ENCODE peak calls at places on chromosomes 5 and 9, in nine cellular contexts. T is fibroblast of lung; V is NAMALWA; K is BJ; Y is ecto neural progenitor cell; Q is HEK293T; E is KBM-7; G is CD8-positive, alpha-beta T cell; L is GM12891. A is an unnamed sample.

GRCh38 chr5:65812648-65813047 is 90.6 kb downstream of the NLN start:
- DNase-seq in T (no peak), V (no peak), K (no peak), Y (no peak), Q (no peak), E (no peak), G (no peak), L (no peak), A (no peak)

GRCh38 chr9:33524431-33524947 is 438 bp downstream of the ANKRD18B start:
- DNase-seq in T (no peak), V (peak), K (no peak), Y (peak), Q (peak), E (peak), G (no peak), L (no peak), A (no peak)

GRCh38 chr5:116546033-116546742 is 28.4 kb downstream of the SEMA6A start:
- DNase-seq in T (no peak), V (no peak), K (no peak), Y (no peak), Q (no peak), E (no peak), G (no peak), L (no peak), A (no peak)

GRCh38 chr5:177233802-177234201 is 69.7 kb downstream of the RAB24 start:
- DNase-seq in T (no peak), V (no peak), K (no peak), Y (no peak), Q (no peak), E (no peak), G (no peak), L (no peak), A (no peak)

GRCh38 chr5:175678074-175678473 is 20.2 kb downstream of the HRH2 start:
- DNase-seq in T (no peak), V (no peak), K (no peak), Y (no peak), Q (no peak), E (no peak), G (no peak), L (no peak), A (no peak)

GRCh38 chr9:26176628-26177027 is 498.4 kb upstream of the TUSC1 start:
- DNase-seq in T (no peak), V (no peak), K (no peak), Y (no peak), Q (no peak), E (no peak), G (no peak), L (no peak), A (no peak)

GRCh38 chr5:33343661-33344327 is 97.0 kb upstream of the TARS1 start:
- DNase-seq in T (peak), V (no peak), K (peak), Y (no peak), Q (no peak), E (no peak), G (no peak), L (no peak), A (no peak)

GRCh38 chr5:68049053-68049713 is 166.4 kb upstream of the PIK3R1 start:
- DNase-seq in T (peak), V (no peak), K (peak), Y (no peak), Q (no peak), E (no peak), G (no peak), L (no peak), A (no peak)

GRCh38 chr5:159864885-159865622 is 51.2 kb upstream of the ADRA1B start:
- DNase-seq in T (peak), V (no peak), K (no peak), Y (no peak), Q (no peak), E (no peak), G (no peak), L (no peak), A (no peak)

GRCh38 chr5:53262348-53262970 is 152.9 kb upstream of the MOCS2 start:
- DNase-seq in T (peak), V (peak), K (no peak), Y (no peak), Q (peak), E (peak), G (no peak), L (no peak), A (no peak)

GRCh38 chr5:152004095-152004494 is 79.4 kb upstream of the GLRA1 start:
- DNase-seq in T (no peak), V (no peak), K (no peak), Y (no peak), Q (no peak), E (no peak), G (no peak), L (no peak), A (no peak)

GRCh38 chr5:169350759-169351240 is 49.9 kb upstream of the SLIT3 start:
- DNase-seq in T (peak), V (no peak), K (peak), Y (no peak), Q (no peak), E (no peak), G (no peak), L (no peak), A (no peak)